ENCODE peak calls at places on chromosome 11, in five cellular contexts. One of them, this sample, is unnamed.
A peak's percentile ranks its signal among the peaks of the same experiment; 100 is the strongest.

GRCh38 chr11:27052668-27053067 is 12.1 kb downstream of the BBOX1 start:
- DNase-seq in stimulated activated CD4-positive, alpha-beta T cell treated with anti-CD3 and anti-CD28 coated beads, Interleukin-1b, Interleukin-23, amount 100 ng/mL, for 24 hours: no peak
- DNase-seq in NCI-H69: no peak
- DNase-seq in NCI-H226: no peak
- DNase-seq in T-cell: no peak
- DNase-seq in this sample: no peak

GRCh38 chr11:87859583-87859982 is 315.7 kb downstream of the RAB38 start:
- DNase-seq in stimulated activated CD4-positive, alpha-beta T cell treated with anti-CD3 and anti-CD28 coated beads, Interleukin-1b, Interleukin-23, amount 100 ng/mL, for 24 hours: no peak
- DNase-seq in NCI-H69: peak; percentile 82
- DNase-seq in NCI-H226: no peak
- DNase-seq in T-cell: no peak
- DNase-seq in this sample: no peak

GRCh38 chr11:3950996-3951662 is 95.7 kb downstream of the STIM1 start:
- DNase-seq in stimulated activated CD4-positive, alpha-beta T cell treated with anti-CD3 and anti-CD28 coated beads, Interleukin-1b, Interleukin-23, amount 100 ng/mL, for 24 hours: no peak
- DNase-seq in NCI-H69: no peak
- DNase-seq in NCI-H226: peak; percentile 36
- DNase-seq in T-cell: no peak
- DNase-seq in this sample: no peak

GRCh38 chr11:84648413-84648812 is 978.7 kb downstream of the DLG2 start:
- DNase-seq in stimulated activated CD4-positive, alpha-beta T cell treated with anti-CD3 and anti-CD28 coated beads, Interleukin-1b, Interleukin-23, amount 100 ng/mL, for 24 hours: no peak
- DNase-seq in NCI-H69: peak; percentile 20
- DNase-seq in NCI-H226: no peak
- DNase-seq in T-cell: no peak
- DNase-seq in this sample: no peak

GRCh38 chr11:65488273-65489058 is 10.4 kb upstream of the MALAT1 start:
- DNase-seq in stimulated activated CD4-positive, alpha-beta T cell treated with anti-CD3 and anti-CD28 coated beads, Interleukin-1b, Interleukin-23, amount 100 ng/mL, for 24 hours: no peak
- DNase-seq in NCI-H69: no peak
- DNase-seq in NCI-H226: peak; percentile 33
- DNase-seq in T-cell: no peak
- DNase-seq in this sample: no peak

GRCh38 chr11:120608760-120609211 is 97.2 kb downstream of the GRIK4 start:
- DNase-seq in stimulated activated CD4-positive, alpha-beta T cell treated with anti-CD3 and anti-CD28 coated beads, Interleukin-1b, Interleukin-23, amount 100 ng/mL, for 24 hours: no peak
- DNase-seq in NCI-H69: peak; percentile 84
- DNase-seq in NCI-H226: no peak
- DNase-seq in T-cell: no peak
- DNase-seq in this sample: no peak

GRCh38 chr11:20250644-20251247 is 90.5 kb upstream of the DBX1 start:
- DNase-seq in stimulated activated CD4-positive, alpha-beta T cell treated with anti-CD3 and anti-CD28 coated beads, Interleukin-1b, Interleukin-23, amount 100 ng/mL, for 24 hours: no peak
- DNase-seq in NCI-H69: no peak
- DNase-seq in NCI-H226: no peak
- DNase-seq in T-cell: no peak
- DNase-seq in this sample: no peak

GRCh38 chr11:10897150-10897549 is 39.3 kb upstream of the ZBED5 start:
- DNase-seq in stimulated activated CD4-positive, alpha-beta T cell treated with anti-CD3 and anti-CD28 coated beads, Interleukin-1b, Interleukin-23, amount 100 ng/mL, for 24 hours: no peak
- DNase-seq in NCI-H69: no peak
- DNase-seq in NCI-H226: no peak
- DNase-seq in T-cell: no peak
- DNase-seq in this sample: no peak

GRCh38 chr11:22479986-22480740 is 142.0 kb downstream of the SLC17A6 start:
- DNase-seq in stimulated activated CD4-positive, alpha-beta T cell treated with anti-CD3 and anti-CD28 coated beads, Interleukin-1b, Interleukin-23, amount 100 ng/mL, for 24 hours: no peak
- DNase-seq in NCI-H69: no peak
- DNase-seq in NCI-H226: no peak
- DNase-seq in T-cell: no peak
- DNase-seq in this sample: no peak

GRCh38 chr11:68750197-68750987 is 928 bp downstream of the TESMIN start:
- DNase-seq in stimulated activated CD4-positive, alpha-beta T cell treated with anti-CD3 and anti-CD28 coated beads, Interleukin-1b, Interleukin-23, amount 100 ng/mL, for 24 hours: no peak
- DNase-seq in NCI-H69: no peak
- DNase-seq in NCI-H226: no peak
- DNase-seq in T-cell: no peak
- DNase-seq in this sample: no peak

GRCh38 chr11:126680109-126680508 is 320.5 kb downstream of the KIRREL3 start:
- DNase-seq in stimulated activated CD4-positive, alpha-beta T cell treated with anti-CD3 and anti-CD28 coated beads, Interleukin-1b, Interleukin-23, amount 100 ng/mL, for 24 hours: no peak
- DNase-seq in NCI-H69: peak; percentile 91
- DNase-seq in NCI-H226: no peak
- DNase-seq in T-cell: no peak
- DNase-seq in this sample: no peak

GRCh38 chr11:65776710-65777141 is 4.0 kb downstream of the AP5B1 start:
- DNase-seq in stimulated activated CD4-positive, alpha-beta T cell treated with anti-CD3 and anti-CD28 coated beads, Interleukin-1b, Interleukin-23, amount 100 ng/mL, for 24 hours: no peak
- DNase-seq in NCI-H69: no peak
- DNase-seq in NCI-H226: no peak
- DNase-seq in T-cell: no peak
- DNase-seq in this sample: no peak

GRCh38 chr11:33533668-33534067 is 167.0 kb downstream of the C11orf91 start:
- DNase-seq in stimulated activated CD4-positive, alpha-beta T cell treated with anti-CD3 and anti-CD28 coated beads, Interleukin-1b, Interleukin-23, amount 100 ng/mL, for 24 hours: no peak
- DNase-seq in NCI-H69: no peak
- DNase-seq in NCI-H226: peak; percentile 73
- DNase-seq in T-cell: no peak
- DNase-seq in this sample: no peak

GRCh38 chr11:71452354-71453020 is 516 bp upstream of the NADSYN1 start:
- DNase-seq in stimulated activated CD4-positive, alpha-beta T cell treated with anti-CD3 and anti-CD28 coated beads, Interleukin-1b, Interleukin-23, amount 100 ng/mL, for 24 hours: no peak
- DNase-seq in NCI-H69: peak; percentile 67
- DNase-seq in NCI-H226: no peak
- DNase-seq in T-cell: peak; percentile 64
- DNase-seq in this sample: peak; percentile 52

GRCh38 chr11:60970369-60970774 is 1.1 kb upstream of the CD6 start:
- DNase-seq in stimulated activated CD4-positive, alpha-beta T cell treated with anti-CD3 and anti-CD28 coated beads, Interleukin-1b, Interleukin-23, amount 100 ng/mL, for 24 hours: peak; percentile 63
- DNase-seq in NCI-H69: peak; percentile 71
- DNase-seq in NCI-H226: peak; percentile 40
- DNase-seq in T-cell: peak; percentile 67
- DNase-seq in this sample: no peak

GRCh38 chr11:8541448-8541847 is 52.6 kb downstream of the STK33 start:
- DNase-seq in stimulated activated CD4-positive, alpha-beta T cell treated with anti-CD3 and anti-CD28 coated beads, Interleukin-1b, Interleukin-23, amount 100 ng/mL, for 24 hours: no peak
- DNase-seq in NCI-H69: no peak
- DNase-seq in NCI-H226: no peak
- DNase-seq in T-cell: no peak
- DNase-seq in this sample: no peak

GRCh38 chr11:64237484-64237951 is 3.1 kb downstream of the VEGFB start:
- DNase-seq in stimulated activated CD4-positive, alpha-beta T cell treated with anti-CD3 and anti-CD28 coated beads, Interleukin-1b, Interleukin-23, amount 100 ng/mL, for 24 hours: no peak
- DNase-seq in NCI-H69: peak; percentile 97
- DNase-seq in NCI-H226: no peak
- DNase-seq in T-cell: no peak
- DNase-seq in this sample: no peak

GRCh38 chr11:131195801-131196517 is 174.5 kb upstream of the NTM start:
- DNase-seq in stimulated activated CD4-positive, alpha-beta T cell treated with anti-CD3 and anti-CD28 coated beads, Interleukin-1b, Interleukin-23, amount 100 ng/mL, for 24 hours: no peak
- DNase-seq in NCI-H69: peak; percentile 77
- DNase-seq in NCI-H226: peak; percentile 9
- DNase-seq in T-cell: no peak
- DNase-seq in this sample: no peak

GRCh38 chr11:122852071-122852831 is 14.0 kb downstream of the CRTAM start:
- DNase-seq in stimulated activated CD4-positive, alpha-beta T cell treated with anti-CD3 and anti-CD28 coated beads, Interleukin-1b, Interleukin-23, amount 100 ng/mL, for 24 hours: no peak
- DNase-seq in NCI-H69: no peak
- DNase-seq in NCI-H226: no peak
- DNase-seq in T-cell: no peak
- DNase-seq in this sample: no peak

This sample was measured in NCI-H187.